ENCODE peak calls at places on chromosomes 4 and X, in eight cellular contexts. One of them, this sample, is unnamed.

GRCh38 chrX:21932277-21932996 is 8.1 kb upstream of the SMS start:
- DNase-seq in endothelial cell of umbilical vein: peak; percentile 89
- DNase-seq in CD8-positive, alpha-beta T cell: no peak
- DNase-seq in stomach: no peak
- DNase-seq in fibroblast of mammary gland: peak; percentile 95
- DNase-seq in AG09309: peak; percentile 80
- DNase-seq in astrocyte of the spinal cord: peak; percentile 91
- DNase-seq in body of pancreas: no peak
- DNase-seq in this sample: peak; percentile 86

GRCh38 chr4:5956285-5957021 is 61.8 kb downstream of the C4orf50 start:
- DNase-seq in CD8-positive, alpha-beta T cell: no peak
- DNase-seq in AG09309: no peak
- DNase-seq in body of pancreas: peak; percentile 75
- DNase-seq in fibroblast of mammary gland: no peak
- DNase-seq in endothelial cell of umbilical vein: peak; percentile 39
- DNase-seq in astrocyte of the spinal cord: no peak
- DNase-seq in stomach: peak; percentile 45
- DNase-seq in this sample: no peak

GRCh38 chr4:105154576-105154975 is 7.9 kb downstream of the TET2 start:
- DNase-seq in AG09309: no peak
- DNase-seq in astrocyte of the spinal cord: no peak
- DNase-seq in endothelial cell of umbilical vein: no peak
- DNase-seq in CD8-positive, alpha-beta T cell: no peak
- DNase-seq in body of pancreas: no peak
- DNase-seq in fibroblast of mammary gland: no peak
- DNase-seq in stomach: no peak
- DNase-seq in this sample: no peak

GRCh38 chr4:77349796-77350195 is 192.8 kb downstream of the CCNG2 start:
- DNase-seq in body of pancreas: no peak
- DNase-seq in AG09309: no peak
- DNase-seq in astrocyte of the spinal cord: no peak
- DNase-seq in fibroblast of mammary gland: peak; percentile 27
- DNase-seq in stomach: no peak
- DNase-seq in CD8-positive, alpha-beta T cell: no peak
- DNase-seq in endothelial cell of umbilical vein: no peak
- DNase-seq in this sample: no peak

GRCh38 chrX:54807524-54808108 is at the start of gene MAGED2:
- DNase-seq in CD8-positive, alpha-beta T cell: peak; percentile 53
- DNase-seq in AG09309: no peak
- DNase-seq in astrocyte of the spinal cord: peak; percentile 47
- DNase-seq in fibroblast of mammary gland: peak; percentile 3
- DNase-seq in body of pancreas: peak; percentile 14
- DNase-seq in endothelial cell of umbilical vein: peak; percentile 68
- DNase-seq in stomach: no peak
- DNase-seq in this sample: no peak

GRCh38 chr4:34181311-34181808 is 2063.0 kb downstream of the ARAP2 start:
- DNase-seq in endothelial cell of umbilical vein: peak; percentile 26
- DNase-seq in stomach: no peak
- DNase-seq in CD8-positive, alpha-beta T cell: no peak
- DNase-seq in AG09309: peak; percentile 90
- DNase-seq in fibroblast of mammary gland: peak; percentile 95
- DNase-seq in astrocyte of the spinal cord: peak; percentile 89
- DNase-seq in body of pancreas: no peak
- DNase-seq in this sample: peak; percentile 85

GRCh38 chrX:67544281-67544680 is 460 bp downstream of the AR start:
- DNase-seq in body of pancreas: peak; percentile 9
- DNase-seq in CD8-positive, alpha-beta T cell: no peak
- DNase-seq in astrocyte of the spinal cord: peak; percentile 8
- DNase-seq in endothelial cell of umbilical vein: no peak
- DNase-seq in stomach: peak; percentile 30
- DNase-seq in AG09309: no peak
- DNase-seq in fibroblast of mammary gland: peak; percentile 18
- DNase-seq in this sample: no peak

GRCh38 chr4:138053601-138054322 is 188.4 kb downstream of the SLC7A11 start:
- DNase-seq in body of pancreas: no peak
- DNase-seq in stomach: no peak
- DNase-seq in endothelial cell of umbilical vein: peak; percentile 93
- DNase-seq in CD8-positive, alpha-beta T cell: no peak
- DNase-seq in AG09309: peak; percentile 69
- DNase-seq in astrocyte of the spinal cord: peak; percentile 91
- DNase-seq in fibroblast of mammary gland: peak; percentile 96
- DNase-seq in this sample: peak; percentile 89

GRCh38 chr4:181690498-181690897 is 552.7 kb upstream of the TENM3 start:
- DNase-seq in endothelial cell of umbilical vein: no peak
- DNase-seq in AG09309: no peak
- DNase-seq in body of pancreas: no peak
- DNase-seq in stomach: no peak
- DNase-seq in astrocyte of the spinal cord: no peak
- DNase-seq in fibroblast of mammary gland: no peak
- DNase-seq in CD8-positive, alpha-beta T cell: no peak
- DNase-seq in this sample: no peak

GRCh38 chrX:54427837-54428424 is 12.3 kb upstream of the TSR2 start:
- DNase-seq in fibroblast of mammary gland: no peak
- DNase-seq in AG09309: no peak
- DNase-seq in CD8-positive, alpha-beta T cell: no peak
- DNase-seq in astrocyte of the spinal cord: no peak
- DNase-seq in endothelial cell of umbilical vein: no peak
- DNase-seq in body of pancreas: no peak
- DNase-seq in stomach: no peak
- DNase-seq in this sample: no peak

GRCh38 chr4:76426272-76426671 is 5.3 kb upstream of the CCDC158 start:
- DNase-seq in astrocyte of the spinal cord: no peak
- DNase-seq in AG09309: no peak
- DNase-seq in fibroblast of mammary gland: no peak
- DNase-seq in body of pancreas: no peak
- DNase-seq in stomach: no peak
- DNase-seq in endothelial cell of umbilical vein: no peak
- DNase-seq in CD8-positive, alpha-beta T cell: no peak
- DNase-seq in this sample: no peak

GRCh38 chrX:45845142-45845541 is 644.5 kb upstream of the DIPK2B start:
- DNase-seq in fibroblast of mammary gland: no peak
- DNase-seq in body of pancreas: no peak
- DNase-seq in endothelial cell of umbilical vein: no peak
- DNase-seq in AG09309: no peak
- DNase-seq in stomach: no peak
- DNase-seq in CD8-positive, alpha-beta T cell: no peak
- DNase-seq in astrocyte of the spinal cord: no peak
- DNase-seq in this sample: no peak

GRCh38 chrX:3549442-3549875 is 164.0 kb downstream of the PRKX start:
- DNase-seq in CD8-positive, alpha-beta T cell: no peak
- DNase-seq in endothelial cell of umbilical vein: no peak
- DNase-seq in astrocyte of the spinal cord: peak; percentile 7
- DNase-seq in AG09309: no peak
- DNase-seq in body of pancreas: peak; percentile 18
- DNase-seq in stomach: no peak
- DNase-seq in fibroblast of mammary gland: peak; percentile 60
- DNase-seq in this sample: no peak

GRCh38 chrX:103831803-103832544 is at the start of gene RAB9B:
- DNase-seq in body of pancreas: peak; percentile 20
- DNase-seq in CD8-positive, alpha-beta T cell: peak; percentile 0
- DNase-seq in fibroblast of mammary gland: peak; percentile 35
- DNase-seq in astrocyte of the spinal cord: peak; percentile 10
- DNase-seq in stomach: peak; percentile 31
- DNase-seq in endothelial cell of umbilical vein: peak; percentile 41
- DNase-seq in AG09309: no peak
- DNase-seq in this sample: no peak

GRCh38 chr4:2141022-2141761 is 82.1 kb downstream of the NAT8L start:
- DNase-seq in stomach: no peak
- DNase-seq in CD8-positive, alpha-beta T cell: no peak
- DNase-seq in body of pancreas: no peak
- DNase-seq in fibroblast of mammary gland: no peak
- DNase-seq in astrocyte of the spinal cord: no peak
- DNase-seq in AG09309: no peak
- DNase-seq in endothelial cell of umbilical vein: no peak
- DNase-seq in this sample: peak; percentile 5

GRCh38 chr4:67106846-67107467 is 438.3 kb downstream of the CENPC start:
- DNase-seq in fibroblast of mammary gland: no peak
- DNase-seq in AG09309: no peak
- DNase-seq in astrocyte of the spinal cord: no peak
- DNase-seq in endothelial cell of umbilical vein: no peak
- DNase-seq in CD8-positive, alpha-beta T cell: no peak
- DNase-seq in body of pancreas: no peak
- DNase-seq in stomach: no peak
- DNase-seq in this sample: no peak

GRCh38 chr4:85681194-85681803 is 206.3 kb downstream of the ARHGAP24 start:
- DNase-seq in body of pancreas: no peak
- DNase-seq in astrocyte of the spinal cord: peak; percentile 98
- DNase-seq in stomach: no peak
- DNase-seq in CD8-positive, alpha-beta T cell: no peak
- DNase-seq in AG09309: peak; percentile 98
- DNase-seq in endothelial cell of umbilical vein: no peak
- DNase-seq in fibroblast of mammary gland: peak; percentile 97
- DNase-seq in this sample: peak; percentile 95

GRCh38 chrX:115367455-115367854 is 77.9 kb downstream of the LUZP4 start:
- DNase-seq in AG09309: peak; percentile 35
- DNase-seq in endothelial cell of umbilical vein: peak; percentile 83
- DNase-seq in stomach: no peak
- DNase-seq in fibroblast of mammary gland: peak; percentile 26
- DNase-seq in astrocyte of the spinal cord: peak; percentile 80
- DNase-seq in CD8-positive, alpha-beta T cell: no peak
- DNase-seq in body of pancreas: no peak
- DNase-seq in this sample: no peak

GRCh38 chr4:99400831-99401230 is 34.3 kb downstream of the ADH7 start:
- DNase-seq in AG09309: no peak
- DNase-seq in astrocyte of the spinal cord: no peak
- DNase-seq in stomach: no peak
- DNase-seq in fibroblast of mammary gland: no peak
- DNase-seq in endothelial cell of umbilical vein: no peak
- DNase-seq in CD8-positive, alpha-beta T cell: no peak
- DNase-seq in body of pancreas: no peak
- DNase-seq in this sample: no peak

GRCh38 chrX:70508296-70508911 is 63.8 kb downstream of the DLG3 start:
- DNase-seq in endothelial cell of umbilical vein: peak; percentile 55
- DNase-seq in astrocyte of the spinal cord: no peak
- DNase-seq in fibroblast of mammary gland: peak; percentile 7
- DNase-seq in stomach: no peak
- DNase-seq in body of pancreas: no peak
- DNase-seq in CD8-positive, alpha-beta T cell: no peak
- DNase-seq in AG09309: no peak
- DNase-seq in this sample: no peak

GRCh38 chr4:40492747-40493146 is 136.9 kb downstream of the RBM47 start:
- DNase-seq in CD8-positive, alpha-beta T cell: no peak
- DNase-seq in fibroblast of mammary gland: no peak
- DNase-seq in body of pancreas: peak; percentile 9
- DNase-seq in endothelial cell of umbilical vein: no peak
- DNase-seq in astrocyte of the spinal cord: no peak
- DNase-seq in stomach: no peak
- DNase-seq in AG09309: no peak
- DNase-seq in this sample: no peak

GRCh38 chr4:185654965-185655554 is 119.8 kb upstream of the PDLIM3 start:
- DNase-seq in stomach: no peak
- DNase-seq in AG09309: no peak
- DNase-seq in CD8-positive, alpha-beta T cell: no peak
- DNase-seq in body of pancreas: no peak
- DNase-seq in fibroblast of mammary gland: no peak
- DNase-seq in astrocyte of the spinal cord: no peak
- DNase-seq in endothelial cell of umbilical vein: no peak
- DNase-seq in this sample: no peak

GRCh38 chr4:185657699-185658098 is 122.4 kb upstream of the PDLIM3 start:
- DNase-seq in astrocyte of the spinal cord: no peak
- DNase-seq in body of pancreas: no peak
- DNase-seq in AG09309: no peak
- DNase-seq in endothelial cell of umbilical vein: peak; percentile 9
- DNase-seq in fibroblast of mammary gland: no peak
- DNase-seq in CD8-positive, alpha-beta T cell: no peak
- DNase-seq in stomach: no peak
- DNase-seq in this sample: no peak

GRCh38 chr4:185657191-185657590 is 121.9 kb upstream of the PDLIM3 start:
- DNase-seq in body of pancreas: no peak
- DNase-seq in endothelial cell of umbilical vein: no peak
- DNase-seq in fibroblast of mammary gland: no peak
- DNase-seq in astrocyte of the spinal cord: no peak
- DNase-seq in stomach: no peak
- DNase-seq in CD8-positive, alpha-beta T cell: no peak
- DNase-seq in AG09309: no peak
- DNase-seq in this sample: no peak

GRCh38 chr4:185654311-185654710 is 119.0 kb upstream of the PDLIM3 start:
- DNase-seq in AG09309: no peak
- DNase-seq in stomach: no peak
- DNase-seq in fibroblast of mammary gland: no peak
- DNase-seq in endothelial cell of umbilical vein: no peak
- DNase-seq in CD8-positive, alpha-beta T cell: no peak
- DNase-seq in body of pancreas: no peak
- DNase-seq in astrocyte of the spinal cord: no peak
- DNase-seq in this sample: no peak

GRCh38 chr4:185656467-185656890 is 121.2 kb upstream of the PDLIM3 start:
- DNase-seq in stomach: peak; percentile 60
- DNase-seq in endothelial cell of umbilical vein: peak; percentile 61
- DNase-seq in fibroblast of mammary gland: peak; percentile 39
- DNase-seq in CD8-positive, alpha-beta T cell: no peak
- DNase-seq in AG09309: peak; percentile 17
- DNase-seq in body of pancreas: peak; percentile 34
- DNase-seq in astrocyte of the spinal cord: peak; percentile 75
- DNase-seq in this sample: peak; percentile 28
- H3K4me3 ChIP-seq in stomach: peak overlapping the region; percentile 44
- H3K4me3 ChIP-seq in endothelial cell of umbilical vein: peak overlapping the region; percentile 5
- H3K4me3 ChIP-seq in fibroblast of mammary gland: no peak overlapping the region
- H3K4me3 ChIP-seq in CD8-positive, alpha-beta T cell: no peak overlapping the region
- H3K4me3 ChIP-seq in AG09309: no peak overlapping the region
- H3K4me3 ChIP-seq in body of pancreas: no peak overlapping the region
- H3K4me3 ChIP-seq in astrocyte of the spinal cord: peak overlapping the region; percentile 26
- H3K4me3 ChIP-seq in this sample: peak overlapping the region; percentile 13

GRCh38 chr4:78938868-78939666 is at the start of gene PAQR3:
- DNase-seq in body of pancreas: peak; percentile 84
- DNase-seq in AG09309: peak; percentile 5
- DNase-seq in astrocyte of the spinal cord: peak; percentile 79
- DNase-seq in endothelial cell of umbilical vein: peak; percentile 82
- DNase-seq in CD8-positive, alpha-beta T cell: peak; percentile 79
- DNase-seq in stomach: peak; percentile 87
- DNase-seq in fibroblast of mammary gland: peak; percentile 72
- DNase-seq in this sample: peak; percentile 43
- H3K4me3 ChIP-seq in body of pancreas: peak within 1 kb of the TSS; percentile 57
- H3K4me3 ChIP-seq in AG09309: peak within 1 kb of the TSS; percentile 68
- H3K4me3 ChIP-seq in astrocyte of the spinal cord: peak within 1 kb of the TSS; percentile 81
- H3K4me3 ChIP-seq in endothelial cell of umbilical vein: peak within 1 kb of the TSS; percentile 56
- H3K4me3 ChIP-seq in CD8-positive, alpha-beta T cell: peak within 1 kb of the TSS; percentile 88
- H3K4me3 ChIP-seq in stomach: peak within 1 kb of the TSS; percentile 83
- H3K4me3 ChIP-seq in fibroblast of mammary gland: peak within 1 kb of the TSS; percentile 93
- H3K4me3 ChIP-seq in this sample: peak within 1 kb of the TSS; percentile 82

DNA sequence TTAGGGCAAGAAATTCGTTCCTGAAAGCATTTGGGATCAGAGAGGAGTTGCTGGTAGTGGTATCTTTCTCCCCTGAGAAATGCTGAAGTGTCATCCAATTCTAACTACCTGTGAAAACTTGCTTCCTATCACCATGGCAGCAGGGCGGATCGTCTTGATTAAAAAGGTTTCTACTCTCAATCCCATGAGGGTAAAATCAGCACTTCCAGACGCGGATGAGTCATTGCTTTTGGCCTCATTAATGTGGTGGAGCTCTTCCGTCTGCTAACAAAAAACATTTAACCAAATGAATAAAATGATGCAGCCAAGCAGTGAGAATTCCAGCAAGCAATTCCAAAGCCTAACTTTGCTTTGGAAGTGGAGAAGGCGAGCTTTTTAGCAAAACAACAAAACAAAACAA is 325.6 kb downstream of the CAMK2D start:
- DNase-seq in astrocyte of the spinal cord: peak; percentile 92
- DNase-seq in endothelial cell of umbilical vein: peak; percentile 94
- DNase-seq in AG09309: no peak
- DNase-seq in body of pancreas: no peak
- DNase-seq in fibroblast of mammary gland: peak; percentile 93
- DNase-seq in stomach: no peak
- DNase-seq in CD8-positive, alpha-beta T cell: no peak
- DNase-seq in this sample: peak; percentile 77
- H3K4me3 ChIP-seq in astrocyte of the spinal cord: no peak overlapping the region
- H3K4me3 ChIP-seq in endothelial cell of umbilical vein: no peak overlapping the region
- H3K4me3 ChIP-seq in AG09309: no peak overlapping the region
- H3K4me3 ChIP-seq in body of pancreas: no peak overlapping the region
- H3K4me3 ChIP-seq in fibroblast of mammary gland: no peak overlapping the region
- H3K4me3 ChIP-seq in stomach: no peak overlapping the region
- H3K4me3 ChIP-seq in CD8-positive, alpha-beta T cell: no peak overlapping the region
- H3K4me3 ChIP-seq in this sample: no peak overlapping the region

GRCh38 chrX:53071064-53071463 is 11.1 kb upstream of the TSPYL2 start:
- DNase-seq in endothelial cell of umbilical vein: no peak
- DNase-seq in CD8-positive, alpha-beta T cell: no peak
- DNase-seq in body of pancreas: no peak
- DNase-seq in AG09309: no peak
- DNase-seq in astrocyte of the spinal cord: no peak
- DNase-seq in fibroblast of mammary gland: no peak
- DNase-seq in stomach: no peak
- DNase-seq in this sample: no peak
- H3K4me3 ChIP-seq in endothelial cell of umbilical vein: no peak overlapping the region
- H3K4me3 ChIP-seq in CD8-positive, alpha-beta T cell: no peak overlapping the region
- H3K4me3 ChIP-seq in body of pancreas: no peak overlapping the region
- H3K4me3 ChIP-seq in AG09309: no peak overlapping the region
- H3K4me3 ChIP-seq in astrocyte of the spinal cord: no peak overlapping the region
- H3K4me3 ChIP-seq in fibroblast of mammary gland: no peak overlapping the region
- H3K4me3 ChIP-seq in stomach: no peak overlapping the region
- H3K4me3 ChIP-seq in this sample: no peak overlapping the region

This sample was measured in skeletal muscle cell.